ENCODE peak calls at places on chromosome 3, in eight cellular contexts. One of them, this sample, is unnamed.

GRCh38 chr3:23201154-23201838 is 1.8 kb upstream of the UBE2E2 start:
- DNase-seq in cardiac muscle cell: peak
- DNase-seq in right atrium auricular region: no peak
- DNase-seq in lower lobe of right lung: no peak
- DNase-seq in CD4-positive, alpha-beta T cell: no peak
- DNase-seq in tibial artery: no peak
- DNase-seq in foreskin keratinocyte: no peak
- DNase-seq in psoas muscle: no peak
- DNase-seq in this sample: no peak

GRCh38 chr3:185176756-185177359 is 24.0 kb upstream of the C3orf70 start:
- DNase-seq in cardiac muscle cell: peak
- DNase-seq in right atrium auricular region: peak
- DNase-seq in lower lobe of right lung: no peak
- DNase-seq in CD4-positive, alpha-beta T cell: no peak
- DNase-seq in tibial artery: no peak
- DNase-seq in foreskin keratinocyte: no peak
- DNase-seq in psoas muscle: no peak
- DNase-seq in this sample: no peak

GRCh38 chr3:73520931-73521461 is 103.7 kb downstream of the PDZRN3 start:
- DNase-seq in cardiac muscle cell: peak
- DNase-seq in right atrium auricular region: no peak
- DNase-seq in lower lobe of right lung: no peak
- DNase-seq in CD4-positive, alpha-beta T cell: no peak
- DNase-seq in tibial artery: peak
- DNase-seq in foreskin keratinocyte: no peak
- DNase-seq in psoas muscle: peak
- DNase-seq in this sample: no peak

GRCh38 chr3:161559177-161559998 is 62.8 kb downstream of the OTOL1 start:
- DNase-seq in cardiac muscle cell: peak
- DNase-seq in right atrium auricular region: no peak
- DNase-seq in lower lobe of right lung: no peak
- DNase-seq in CD4-positive, alpha-beta T cell: no peak
- DNase-seq in tibial artery: no peak
- DNase-seq in foreskin keratinocyte: peak
- DNase-seq in psoas muscle: no peak
- DNase-seq in this sample: no peak

GRCh38 chr3:40915346-40915865 is 283.9 kb upstream of the CTNNB1 start:
- DNase-seq in cardiac muscle cell: no peak
- DNase-seq in right atrium auricular region: no peak
- DNase-seq in lower lobe of right lung: no peak
- DNase-seq in CD4-positive, alpha-beta T cell: no peak
- DNase-seq in tibial artery: no peak
- DNase-seq in foreskin keratinocyte: no peak
- DNase-seq in psoas muscle: no peak
- DNase-seq in this sample: no peak

GRCh38 chr3:125157183-125157582 is 55.4 kb downstream of the SLC12A8 start:
- DNase-seq in cardiac muscle cell: no peak
- DNase-seq in right atrium auricular region: no peak
- DNase-seq in lower lobe of right lung: no peak
- DNase-seq in CD4-positive, alpha-beta T cell: no peak
- DNase-seq in tibial artery: no peak
- DNase-seq in foreskin keratinocyte: no peak
- DNase-seq in psoas muscle: no peak
- DNase-seq in this sample: no peak

GRCh38 chr3:140537075-140537474 is 140.8 kb upstream of the TRIM42 start:
- DNase-seq in cardiac muscle cell: no peak
- DNase-seq in right atrium auricular region: no peak
- DNase-seq in lower lobe of right lung: no peak
- DNase-seq in CD4-positive, alpha-beta T cell: no peak
- DNase-seq in tibial artery: no peak
- DNase-seq in foreskin keratinocyte: no peak
- DNase-seq in psoas muscle: no peak
- DNase-seq in this sample: no peak

GRCh38 chr3:141368925-141369794 is 856 bp downstream of the ZBTB38 start:
- DNase-seq in cardiac muscle cell: peak
- DNase-seq in right atrium auricular region: no peak
- DNase-seq in lower lobe of right lung: no peak
- DNase-seq in CD4-positive, alpha-beta T cell: no peak
- DNase-seq in tibial artery: no peak
- DNase-seq in foreskin keratinocyte: no peak
- DNase-seq in psoas muscle: no peak
- DNase-seq in this sample: no peak

GRCh38 chr3:106299300-106300098 is 430.7 kb upstream of the CBLB start:
- DNase-seq in cardiac muscle cell: peak
- DNase-seq in right atrium auricular region: no peak
- DNase-seq in lower lobe of right lung: no peak
- DNase-seq in CD4-positive, alpha-beta T cell: no peak
- DNase-seq in tibial artery: no peak
- DNase-seq in foreskin keratinocyte: no peak
- DNase-seq in psoas muscle: no peak
- DNase-seq in this sample: no peak

DNA sequence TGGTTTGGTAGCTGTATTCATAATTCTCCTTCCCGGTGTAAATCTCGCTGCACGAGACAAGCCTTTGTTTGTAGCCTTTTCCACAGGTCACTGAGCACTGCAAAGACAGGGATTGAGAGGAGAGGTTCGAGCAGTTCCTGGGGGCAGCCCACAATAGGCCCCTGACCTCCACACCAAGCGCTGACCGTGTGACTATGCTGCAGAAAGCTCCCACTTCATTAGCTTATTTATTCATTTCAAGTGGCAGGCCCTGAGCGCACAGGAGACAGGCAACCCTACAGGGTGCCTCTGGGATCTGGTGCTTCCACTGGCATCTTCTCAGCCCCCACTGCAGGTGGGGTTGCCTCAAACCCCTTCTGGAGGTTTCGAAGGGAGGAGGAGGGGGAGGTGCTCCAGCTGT is 140.9 kb downstream of the ADAMTS9 start:
- DNase-seq in cardiac muscle cell: no peak
- DNase-seq in right atrium auricular region: no peak
- DNase-seq in lower lobe of right lung: no peak
- DNase-seq in CD4-positive, alpha-beta T cell: no peak
- DNase-seq in tibial artery: no peak
- DNase-seq in foreskin keratinocyte: no peak
- DNase-seq in psoas muscle: no peak
- DNase-seq in this sample: no peak
- H3K27ac ChIP-seq in cardiac muscle cell: no peak
- H3K27ac ChIP-seq in right atrium auricular region: no peak
- H3K27ac ChIP-seq in lower lobe of right lung: no peak
- H3K27ac ChIP-seq in CD4-positive, alpha-beta T cell: no peak
- H3K27ac ChIP-seq in tibial artery: no peak
- H3K27ac ChIP-seq in foreskin keratinocyte: no peak
- H3K27ac ChIP-seq in psoas muscle: no peak
- H3K27ac ChIP-seq in this sample: no peak

GRCh38 chr3:66465034-66465433 is 35.8 kb downstream of the LRIG1 start:
- DNase-seq in cardiac muscle cell: no peak
- DNase-seq in right atrium auricular region: no peak
- DNase-seq in lower lobe of right lung: no peak
- DNase-seq in CD4-positive, alpha-beta T cell: no peak
- DNase-seq in tibial artery: no peak
- DNase-seq in foreskin keratinocyte: no peak
- DNase-seq in psoas muscle: no peak
- DNase-seq in this sample: no peak

GRCh38 chr3:66464512-66464894 is 36.3 kb downstream of the LRIG1 start:
- DNase-seq in cardiac muscle cell: peak
- DNase-seq in right atrium auricular region: no peak
- DNase-seq in lower lobe of right lung: no peak
- DNase-seq in CD4-positive, alpha-beta T cell: no peak
- DNase-seq in tibial artery: no peak
- DNase-seq in foreskin keratinocyte: no peak
- DNase-seq in psoas muscle: no peak
- DNase-seq in this sample: no peak

GRCh38 chr3:66465587-66465986 is 35.2 kb downstream of the LRIG1 start:
- DNase-seq in cardiac muscle cell: no peak
- DNase-seq in right atrium auricular region: no peak
- DNase-seq in lower lobe of right lung: no peak
- DNase-seq in CD4-positive, alpha-beta T cell: no peak
- DNase-seq in tibial artery: no peak
- DNase-seq in foreskin keratinocyte: no peak
- DNase-seq in psoas muscle: no peak
- DNase-seq in this sample: no peak

GRCh38 chr3:66463734-66464511 is 36.9 kb downstream of the LRIG1 start:
- DNase-seq in cardiac muscle cell: no peak
- DNase-seq in right atrium auricular region: no peak
- DNase-seq in lower lobe of right lung: no peak
- DNase-seq in CD4-positive, alpha-beta T cell: no peak
- DNase-seq in tibial artery: no peak
- DNase-seq in foreskin keratinocyte: no peak
- DNase-seq in psoas muscle: no peak
- DNase-seq in this sample: no peak

DNA sequence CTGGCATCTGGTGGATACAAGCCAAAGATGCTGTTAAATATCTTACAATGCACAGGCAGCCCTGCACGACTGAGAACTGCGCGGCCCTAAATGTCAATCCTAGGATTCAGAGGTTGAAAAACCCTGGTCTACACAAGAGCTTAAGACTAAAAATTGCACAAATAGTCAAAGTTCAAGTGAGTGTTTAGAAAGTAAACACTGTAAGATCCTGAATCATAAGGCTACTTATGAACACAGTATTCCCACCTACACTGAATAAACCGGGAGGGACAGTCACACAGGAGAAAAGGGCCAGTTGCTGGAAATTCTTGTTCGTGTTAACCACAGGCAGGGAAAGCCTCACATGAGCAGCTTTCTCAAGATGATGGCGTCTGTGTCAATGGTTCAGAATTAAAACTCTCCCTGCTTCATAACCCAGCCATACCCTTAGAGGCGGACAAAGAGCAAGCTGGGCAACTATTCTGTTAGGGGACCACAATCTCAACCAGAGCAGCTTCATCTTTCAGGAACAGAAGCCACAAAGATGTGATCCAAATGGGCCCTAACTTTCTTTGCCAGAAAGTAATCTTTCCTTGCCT is 37.7 kb downstream of the LRIG1 start:
- DNase-seq in cardiac muscle cell: no peak
- DNase-seq in right atrium auricular region: no peak
- DNase-seq in lower lobe of right lung: no peak
- DNase-seq in CD4-positive, alpha-beta T cell: no peak
- DNase-seq in tibial artery: no peak
- DNase-seq in foreskin keratinocyte: no peak
- DNase-seq in psoas muscle: no peak
- DNase-seq in this sample: no peak
- H3K27ac ChIP-seq in cardiac muscle cell: no peak
- H3K27ac ChIP-seq in right atrium auricular region: no peak
- H3K27ac ChIP-seq in lower lobe of right lung: peak
- H3K27ac ChIP-seq in CD4-positive, alpha-beta T cell: no peak
- H3K27ac ChIP-seq in tibial artery: peak
- H3K27ac ChIP-seq in foreskin keratinocyte: no peak
- H3K27ac ChIP-seq in psoas muscle: peak
- H3K27ac ChIP-seq in this sample: no peak

GRCh38 chr3:177448987-177449975 is 252.0 kb upstream of the TBL1XR1 start:
- DNase-seq in cardiac muscle cell: peak
- DNase-seq in right atrium auricular region: no peak
- DNase-seq in lower lobe of right lung: peak
- DNase-seq in CD4-positive, alpha-beta T cell: no peak
- DNase-seq in tibial artery: no peak
- DNase-seq in foreskin keratinocyte: peak
- DNase-seq in psoas muscle: no peak
- DNase-seq in this sample: peak

GRCh38 chr3:177451940-177452484 is 254.7 kb upstream of the TBL1XR1 start:
- DNase-seq in cardiac muscle cell: peak
- DNase-seq in right atrium auricular region: no peak
- DNase-seq in lower lobe of right lung: no peak
- DNase-seq in CD4-positive, alpha-beta T cell: no peak
- DNase-seq in tibial artery: no peak
- DNase-seq in foreskin keratinocyte: peak
- DNase-seq in psoas muscle: no peak
- DNase-seq in this sample: peak

GRCh38 chr3:177453087-177453844 is 256.0 kb upstream of the TBL1XR1 start:
- DNase-seq in cardiac muscle cell: no peak
- DNase-seq in right atrium auricular region: no peak
- DNase-seq in lower lobe of right lung: no peak
- DNase-seq in CD4-positive, alpha-beta T cell: no peak
- DNase-seq in tibial artery: no peak
- DNase-seq in foreskin keratinocyte: no peak
- DNase-seq in psoas muscle: no peak
- DNase-seq in this sample: no peak

GRCh38 chr3:177452487-177452886 is 255.2 kb upstream of the TBL1XR1 start:
- DNase-seq in cardiac muscle cell: peak
- DNase-seq in right atrium auricular region: no peak
- DNase-seq in lower lobe of right lung: no peak
- DNase-seq in CD4-positive, alpha-beta T cell: no peak
- DNase-seq in tibial artery: no peak
- DNase-seq in foreskin keratinocyte: peak
- DNase-seq in psoas muscle: no peak
- DNase-seq in this sample: peak

GRCh38 chr3:177451277-177451880 is 254.1 kb upstream of the TBL1XR1 start:
- DNase-seq in cardiac muscle cell: peak
- DNase-seq in right atrium auricular region: no peak
- DNase-seq in lower lobe of right lung: no peak
- DNase-seq in CD4-positive, alpha-beta T cell: no peak
- DNase-seq in tibial artery: no peak
- DNase-seq in foreskin keratinocyte: no peak
- DNase-seq in psoas muscle: no peak
- DNase-seq in this sample: no peak
- H3K27ac ChIP-seq in cardiac muscle cell: no peak
- H3K27ac ChIP-seq in right atrium auricular region: peak
- H3K27ac ChIP-seq in lower lobe of right lung: peak
- H3K27ac ChIP-seq in CD4-positive, alpha-beta T cell: no peak
- H3K27ac ChIP-seq in tibial artery: no peak
- H3K27ac ChIP-seq in foreskin keratinocyte: peak
- H3K27ac ChIP-seq in psoas muscle: no peak
- H3K27ac ChIP-seq in this sample: peak

GRCh38 chr3:52041118-52041847 is 15.1 kb downstream of the DUSP7 start:
- DNase-seq in cardiac muscle cell: no peak
- DNase-seq in right atrium auricular region: no peak
- DNase-seq in lower lobe of right lung: no peak
- DNase-seq in CD4-positive, alpha-beta T cell: no peak
- DNase-seq in tibial artery: no peak
- DNase-seq in foreskin keratinocyte: no peak
- DNase-seq in psoas muscle: no peak
- DNase-seq in this sample: no peak

GRCh38 chr3:52039846-52040245 is 16.5 kb downstream of the DUSP7 start:
- DNase-seq in cardiac muscle cell: peak
- DNase-seq in right atrium auricular region: peak
- DNase-seq in lower lobe of right lung: peak
- DNase-seq in CD4-positive, alpha-beta T cell: no peak
- DNase-seq in tibial artery: peak
- DNase-seq in foreskin keratinocyte: no peak
- DNase-seq in psoas muscle: peak
- DNase-seq in this sample: no peak

GRCh38 chr3:52039426-52039825 is 16.9 kb downstream of the DUSP7 start:
- DNase-seq in cardiac muscle cell: no peak
- DNase-seq in right atrium auricular region: no peak
- DNase-seq in lower lobe of right lung: no peak
- DNase-seq in CD4-positive, alpha-beta T cell: no peak
- DNase-seq in tibial artery: no peak
- DNase-seq in foreskin keratinocyte: no peak
- DNase-seq in psoas muscle: no peak
- DNase-seq in this sample: no peak

GRCh38 chr3:52038227-52038626 is 18.1 kb downstream of the DUSP7 start:
- DNase-seq in cardiac muscle cell: no peak
- DNase-seq in right atrium auricular region: no peak
- DNase-seq in lower lobe of right lung: no peak
- DNase-seq in CD4-positive, alpha-beta T cell: no peak
- DNase-seq in tibial artery: no peak
- DNase-seq in foreskin keratinocyte: no peak
- DNase-seq in psoas muscle: no peak
- DNase-seq in this sample: no peak

DNA sequence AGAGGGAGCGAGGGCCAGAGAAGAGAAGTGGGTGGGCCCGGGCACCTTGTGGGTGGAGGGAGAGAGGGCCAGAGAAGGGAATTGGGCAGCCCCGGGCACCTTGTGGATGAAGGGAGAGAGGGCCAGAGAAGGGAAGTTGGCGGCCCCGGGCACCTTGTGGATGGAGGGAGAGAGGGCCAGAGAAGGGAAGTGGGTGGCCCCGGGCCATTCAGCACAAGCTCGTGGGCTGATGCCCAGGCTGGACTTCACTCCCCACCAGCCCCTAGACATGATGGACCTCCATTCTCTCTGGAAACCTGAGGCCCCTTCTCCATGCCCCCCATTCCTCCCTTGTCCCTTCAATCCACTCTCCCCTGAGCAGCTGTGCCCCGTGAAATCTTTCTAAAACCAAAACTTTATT is 15.8 kb downstream of the DUSP7 start:
- DNase-seq in cardiac muscle cell: no peak
- DNase-seq in right atrium auricular region: no peak
- DNase-seq in lower lobe of right lung: no peak
- DNase-seq in CD4-positive, alpha-beta T cell: no peak
- DNase-seq in tibial artery: no peak
- DNase-seq in foreskin keratinocyte: no peak
- DNase-seq in psoas muscle: no peak
- DNase-seq in this sample: no peak
- H3K27ac ChIP-seq in cardiac muscle cell: no peak
- H3K27ac ChIP-seq in right atrium auricular region: peak
- H3K27ac ChIP-seq in lower lobe of right lung: peak
- H3K27ac ChIP-seq in CD4-positive, alpha-beta T cell: no peak
- H3K27ac ChIP-seq in tibial artery: peak
- H3K27ac ChIP-seq in foreskin keratinocyte: no peak
- H3K27ac ChIP-seq in psoas muscle: no peak
- H3K27ac ChIP-seq in this sample: peak